ENCODE peak calls at places on chromosomes 13 and 19, in seven cellular contexts. E is heart right ventricle, B is right atrium auricular region, U is right cardiac atrium, G is GM23338, F is IMR-90, X is AG04450. Q is an unnamed sample.

GRCh38 chr13:28338742-28339141 is 156.2 kb downstream of the FLT1 start:
- DNase-seq in X (no peak), B (no peak), G (no peak), U (no peak), F (no peak), E (no peak), Q (no peak)

GRCh38 chr19:5269279-5269678 is 71.3 kb downstream of the PTPRS start:
- DNase-seq in E (no peak), X (no peak), B (no peak), F (no peak), G (no peak), U (peak; percentile 43), Q (no peak)

GRCh38 chr13:109785141-109785891 is 1.1 kb downstream of the IRS2 start:
- DNase-seq in G (peak; percentile 50), E (peak; percentile 28), F (peak; percentile 57), X (no peak), B (no peak), U (peak; percentile 82), Q (no peak)

GRCh38 chr13:101785858-101786257 is 333.4 kb downstream of the ITGBL1 start:
- DNase-seq in U (peak; percentile 44), B (no peak), F (peak; percentile 3), G (peak; percentile 77), E (peak; percentile 21), X (no peak), Q (peak; percentile 4)

GRCh38 chr13:78598382-78598781 is 5.0 kb downstream of the POU4F1 start:
- DNase-seq in F (no peak), U (no peak), E (no peak), G (no peak), X (no peak), B (no peak), Q (no peak)

GRCh38 chr13:94329277-94329676 is 150.2 kb downstream of the DCT start:
- DNase-seq in E (peak; percentile 20), F (peak; percentile 69), U (peak; percentile 58), X (no peak), B (no peak), G (no peak), Q (no peak)

GRCh38 chr13:109483369-109483768 is 303.0 kb downstream of the IRS2 start:
- DNase-seq in E (no peak), F (no peak), U (peak; percentile 29), G (no peak), X (no peak), B (no peak), Q (no peak)

GRCh38 chr13:101520672-101521071 is 68.2 kb downstream of the ITGBL1 start:
- DNase-seq in U (no peak), E (no peak), G (no peak), X (peak; percentile 15), F (peak; percentile 86), B (no peak), Q (peak; percentile 85)

DNA sequence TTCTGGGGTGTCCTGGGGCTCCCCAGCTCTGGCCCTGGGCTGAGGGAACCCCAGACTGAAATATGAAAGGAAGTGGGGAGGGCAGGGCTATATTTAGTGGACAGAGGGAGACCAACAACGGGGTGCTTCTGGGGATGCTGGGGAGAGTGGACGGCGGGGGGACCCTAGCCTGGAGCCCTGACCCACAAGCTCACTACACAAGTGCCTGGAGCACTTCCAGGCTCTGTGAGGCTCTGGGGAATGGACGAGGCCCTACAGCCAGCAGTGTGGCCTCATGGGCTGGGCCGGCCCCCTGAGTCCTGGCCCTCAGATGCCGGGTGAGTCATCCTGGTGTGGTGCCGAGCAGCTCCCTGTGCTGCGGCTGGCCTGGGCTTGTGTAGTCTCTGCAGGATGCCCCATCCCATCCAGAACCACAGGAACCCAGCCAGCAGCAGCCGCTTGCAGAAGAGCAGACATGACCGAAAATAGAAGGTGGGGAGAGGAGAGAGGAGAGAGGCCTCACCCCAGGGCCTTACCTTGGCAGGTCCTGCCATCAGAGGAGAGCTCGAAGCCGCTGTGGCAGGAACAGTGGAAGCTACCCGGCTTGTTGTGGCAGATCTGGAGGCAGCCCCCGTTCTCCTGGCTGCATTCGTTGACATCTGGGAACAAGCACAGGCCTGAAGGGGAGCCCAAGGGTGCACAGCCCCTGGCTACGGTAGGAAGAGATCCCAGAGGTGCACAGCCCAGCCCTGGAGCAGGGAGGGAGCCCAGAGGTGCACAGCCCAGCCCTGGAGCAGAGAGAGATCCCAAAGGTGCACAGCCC is 26.1 kb downstream of the GAS6 start:
- DNase-seq in E (peak; percentile 93), F (peak; percentile 98), X (peak; percentile 97), U (peak; percentile 98), B (peak; percentile 95), G (no peak), Q (no peak)
- H3K4me3 ChIP-seq in E (peak overlapping the region; percentile 33), F (peak overlapping the region; percentile 25), X (peak overlapping the region; percentile 63), U (no peak overlapping the region), B (peak overlapping the region; percentile 1), G (no peak overlapping the region), Q (no peak overlapping the region)

GRCh38 chr13:69817333-69817732 is 290.3 kb upstream of the ATXN8OS start:
- DNase-seq in E (no peak), B (no peak), X (no peak), U (no peak), F (no peak), G (no peak), Q (no peak)

DNA sequence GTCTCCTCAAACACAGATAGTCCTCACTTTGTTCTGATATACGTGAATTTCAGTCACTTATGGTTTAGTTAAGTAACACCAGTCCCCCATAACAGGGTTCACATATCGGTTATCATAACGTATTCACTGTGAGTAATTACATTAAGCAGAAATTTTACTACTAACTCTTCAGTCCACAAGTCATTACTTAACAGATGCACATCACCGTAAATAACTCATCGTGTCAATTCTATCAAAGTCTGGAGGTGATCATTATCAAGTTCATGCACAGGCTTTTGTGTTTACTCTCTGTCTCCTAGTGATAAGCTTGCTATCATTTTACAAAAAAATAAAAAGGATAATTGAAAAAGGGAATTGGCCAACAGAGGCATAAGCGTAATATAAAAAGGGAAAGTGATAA is 287.4 kb upstream of the ATXN8OS start:
- DNase-seq in E (no peak), B (no peak), U (no peak), F (no peak), G (no peak), X (no peak), Q (no peak)
- H3K4me3 ChIP-seq in E (no peak overlapping the region), B (no peak overlapping the region), U (no peak overlapping the region), F (no peak overlapping the region), G (no peak overlapping the region), X (no peak overlapping the region), Q (no peak overlapping the region)

GRCh38 chr13:77029436-77029835 is 2.5 kb upstream of the FBXL3 start:
- DNase-seq in B (no peak), G (no peak), E (no peak), X (no peak), U (no peak), F (no peak), Q (no peak)

GRCh38 chr13:77026255-77026782 is 640 bp downstream of the FBXL3 start:
- DNase-seq in B (peak; percentile 93), E (peak; percentile 72), F (peak; percentile 37), X (no peak), U (peak; percentile 95), G (peak; percentile 63), Q (peak; percentile 85)

GRCh38 chr13:77031869-77032268 is 4.9 kb upstream of the FBXL3 start:
- DNase-seq in F (no peak), E (no peak), G (no peak), U (no peak), X (no peak), B (no peak), Q (no peak)

GRCh38 chr13:77026783-77027621 is at the start of gene FBXL3:
- DNase-seq in F (peak; percentile 94), G (peak; percentile 84), U (peak; percentile 95), B (peak; percentile 84), E (peak; percentile 84), X (peak; percentile 81), Q (peak; percentile 88)

GRCh38 chr13:77028202-77028601 is 1.2 kb upstream of the FBXL3 start:
- DNase-seq in E (peak; percentile 57), U (peak; percentile 47), G (no peak), B (peak; percentile 67), X (no peak), F (no peak), Q (no peak)
- H3K4me3 ChIP-seq in E (peak overlapping the region; percentile 70), U (peak overlapping the region; percentile 99), G (peak overlapping the region; percentile 82), B (peak overlapping the region; percentile 95), X (peak overlapping the region; percentile 64), F (no peak overlapping the region), Q (peak overlapping the region; percentile 95)

GRCh38 chr13:107365466-107366215 is 797.7 kb upstream of the ARGLU1 start:
- DNase-seq in F (peak; percentile 83), B (no peak), U (no peak), E (no peak), G (no peak), X (peak; percentile 26), Q (no peak)
- H3K4me3 ChIP-seq in F (peak overlapping the region; percentile 26), B (no peak overlapping the region), U (no peak overlapping the region), E (no peak overlapping the region), G (no peak overlapping the region), X (no peak overlapping the region), Q (no peak overlapping the region)

DNA sequence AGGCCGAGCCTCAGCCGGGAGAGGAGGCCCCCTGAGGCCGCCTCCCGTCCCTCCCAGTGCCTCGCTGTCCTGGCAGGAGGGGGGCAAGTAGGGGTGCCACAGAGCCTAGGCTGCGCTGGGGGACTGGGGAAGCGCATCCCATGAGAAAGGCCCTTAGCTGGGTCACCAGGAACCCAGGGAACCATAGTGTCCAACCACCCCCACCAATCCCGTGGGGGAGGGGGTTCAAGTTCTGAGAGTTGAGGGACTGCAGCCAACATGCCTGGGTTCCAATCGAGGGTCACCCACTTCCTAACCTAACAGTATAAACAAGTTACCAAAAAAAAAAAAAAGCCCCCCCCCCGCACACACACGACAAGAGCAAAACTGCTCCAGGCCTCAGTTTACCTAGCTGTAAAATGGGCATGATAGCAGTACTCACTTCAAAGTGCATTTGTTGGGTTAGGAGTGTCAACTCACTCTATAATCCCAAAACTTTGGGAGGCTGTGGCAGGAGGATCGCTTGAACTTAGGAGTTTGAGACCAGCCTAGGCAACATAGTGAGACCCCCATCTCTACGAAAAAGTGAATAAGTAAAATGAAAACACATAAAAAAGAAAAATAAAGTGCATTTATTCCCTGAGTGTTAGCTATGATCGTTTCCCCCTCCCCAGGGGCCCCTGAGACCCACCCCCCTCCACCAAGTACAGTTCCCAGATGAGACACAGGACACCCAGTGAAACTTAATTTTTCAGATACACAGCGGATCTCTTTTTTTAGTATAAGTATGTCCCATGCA is 28.8 kb upstream of the NANOS3 start:
- DNase-seq in X (no peak), E (no peak), F (no peak), U (no peak), G (no peak), B (no peak), Q (no peak)
- H3K4me3 ChIP-seq in X (peak overlapping the region; percentile 40), E (peak overlapping the region; percentile 58), F (no peak overlapping the region), U (no peak overlapping the region), G (peak overlapping the region; percentile 93), B (peak overlapping the region; percentile 61), Q (no peak overlapping the region)

DNA sequence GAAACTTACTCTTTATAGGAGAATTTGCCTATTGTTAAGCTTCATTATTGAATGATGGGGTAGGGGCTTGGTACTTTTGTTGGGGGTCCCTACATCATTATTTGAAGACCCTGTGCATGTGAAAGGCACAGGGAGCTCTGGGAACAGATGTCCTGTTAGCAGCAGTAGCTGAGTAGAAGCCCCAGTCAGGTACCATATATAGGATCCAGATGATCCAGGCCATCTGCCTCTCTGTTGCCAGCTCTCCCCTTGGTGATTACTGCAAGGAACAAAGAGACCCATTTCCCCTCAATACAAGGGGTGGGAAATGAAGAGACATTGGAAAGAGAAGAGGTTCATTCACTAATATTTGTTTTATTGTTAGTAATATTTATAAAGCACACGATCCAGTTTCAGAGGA is 4.4 kb upstream of the MTMR6 start:
- DNase-seq in U (no peak), E (no peak), F (no peak), G (no peak), B (no peak), X (no peak), Q (no peak)
- H3K4me3 ChIP-seq in U (no peak overlapping the region), E (no peak overlapping the region), F (no peak overlapping the region), G (no peak overlapping the region), B (no peak overlapping the region), X (no peak overlapping the region), Q (no peak overlapping the region)

Q was measured in DND-41.